ENCODE peak calls at places on chromosomes 16 and 17, in four cellular contexts. W is heart right ventricle; V is CD8-positive, alpha-beta T cell; F is pancreas. J is an unnamed sample.
A peak's percentile ranks its signal among the peaks of the same experiment; 100 is the strongest.

GRCh38 chr17:81528651-81529436 is 667 bp downstream of the FSCN2 start:
- DNase-seq in W (no peak), V (no peak), F (peak; percentile 65), J (no peak)

GRCh38 chr16:54928421-54929089 is 2.1 kb upstream of the IRX5 start:
- DNase-seq in W (peak; percentile 77), V (no peak), F (peak; percentile 23), J (peak; percentile 94)

GRCh38 chr17:32341141-32341856 is 674 bp downstream of the C17orf75 start:
- DNase-seq in W (no peak), V (peak; percentile 46), F (no peak), J (no peak)

GRCh38 chr17:45432405-45433113 is at the start of gene ARHGAP27:
- DNase-seq in W (peak; percentile 77), V (no peak), F (no peak), J (peak; percentile 88)

GRCh38 chr17:42126836-42127235 is 4.2 kb downstream of the HSPB9 start:
- DNase-seq in W (no peak), V (no peak), F (no peak), J (no peak)

GRCh38 chr16:59394526-59394925 is 660.4 kb upstream of the GOT2 start:
- DNase-seq in W (no peak), V (no peak), F (no peak), J (no peak)

GRCh38 chr16:24999856-25000447 is 15.2 kb downstream of the ARHGAP17 start:
- DNase-seq in W (peak; percentile 53), V (no peak), F (peak; percentile 30), J (no peak)

GRCh38 chr17:3956983-3957382 is 7.3 kb downstream of the ATP2A3 start:
- DNase-seq in W (no peak), V (no peak), F (no peak), J (no peak)

GRCh38 chr17:75812096-75813001 is 27.7 kb downstream of the UNK start:
- DNase-seq in W (no peak), V (no peak), F (no peak), J (peak; percentile 60)

GRCh38 chr16:28562199-28562598 is 8.5 kb downstream of the SGF29 start:
- DNase-seq in W (no peak), V (no peak), F (no peak), J (no peak)

GRCh38 chr17:39591958-39592954 is 15.5 kb downstream of the NEUROD2 start:
- DNase-seq in W (peak; percentile 44), V (peak; percentile 29), F (peak; percentile 58), J (peak; percentile 84)

GRCh38 chr17:68710976-68711375 is 109.8 kb upstream of the FAM20A start:
- DNase-seq in W (no peak), V (no peak), F (no peak), J (no peak)

GRCh38 chr16:1533443-1533951 is at the start of gene TMEM204:
- DNase-seq in W (peak; percentile 90), V (peak; percentile 56), F (no peak), J (peak; percentile 97)

GRCh38 chr16:73124097-73124652 is 76.2 kb upstream of the ZFHX3 start:
- DNase-seq in W (no peak), V (no peak), F (no peak), J (no peak)

GRCh38 chr16:732936-733335 is 6.0 kb downstream of the HAGHL start:
- DNase-seq in W (no peak), V (no peak), F (no peak), J (peak; percentile 79)

GRCh38 chr17:47638903-47639302 is 10.8 kb upstream of the KPNB1 start:
- DNase-seq in W (no peak), V (no peak), F (no peak), J (no peak)

GRCh38 chr17:71922439-71922838 is 198.4 kb upstream of the SOX9 start:
- DNase-seq in W (no peak), V (no peak), F (no peak), J (peak; percentile 43)

GRCh38 chr17:76367647-76368046 is 13.9 kb upstream of the PRPSAP1 start:
- DNase-seq in W (no peak), V (no peak), F (no peak), J (no peak)

GRCh38 chr17:82598256-82599011 is 49.8 kb downstream of the WDR45B start:
- DNase-seq in W (no peak), V (no peak), F (no peak), J (peak; percentile 98)

GRCh38 chr16:85716680-85717038 is 27.9 kb upstream of the GINS2 start:
- DNase-seq in W (no peak), V (no peak), F (no peak), J (peak; percentile 21)

GRCh38 chr16:28311413-28311812 is 19.1 kb downstream of the SBK1 start:
- DNase-seq in W (no peak), V (no peak), F (no peak), J (peak; percentile 41)

GRCh38 chr17:79942011-79942405 is 93.7 kb downstream of the TBC1D16 start:
- DNase-seq in W (no peak), V (no peak), F (no peak), J (peak; percentile 89)

GRCh38 chr16:4306439-4307214 is 9.2 kb upstream of the GLIS2 start:
- DNase-seq in W (no peak), V (peak; percentile 59), F (no peak), J (no peak)

GRCh38 chr16:80958284-80958683 is 48.4 kb downstream of the CMC2 start:
- DNase-seq in W (no peak), V (no peak), F (no peak), J (no peak)
- H3K9me3 ChIP-seq in W (peaks cover 42% of the 10 kb centered on the region), V (peaks cover 4% of the 10 kb centered on the region), F (no peaks in the 10 kb centered on the region), J (peaks cover 2% of the 10 kb centered on the region)

DNA sequence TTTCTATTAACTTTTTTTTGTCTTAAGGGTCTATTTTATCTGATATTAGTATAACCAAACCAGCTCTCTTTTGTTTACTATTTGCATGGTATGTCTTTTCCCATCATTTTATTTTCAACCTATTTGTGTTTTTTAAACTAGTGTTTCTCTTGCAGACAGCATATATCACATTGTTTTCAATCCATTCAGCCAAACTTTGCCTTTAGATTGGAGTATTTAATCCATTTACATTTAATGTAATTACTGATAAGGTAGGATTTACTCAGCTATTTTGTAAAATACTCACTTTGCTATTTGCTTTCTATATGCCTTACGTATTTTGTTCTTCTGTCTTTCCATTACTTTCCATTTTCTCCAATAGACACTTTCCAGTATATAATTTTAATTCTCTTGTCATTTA is 108.0 kb upstream of the NACA2 start:
- DNase-seq in W (no peak), V (no peak), F (no peak), J (no peak)
- H3K9me3 ChIP-seq in W (peaks cover 43% of the 10 kb centered on the region), V (peaks cover 24% of the 10 kb centered on the region), F (no peaks in the 10 kb centered on the region), J (peaks cover 9% of the 10 kb centered on the region)

DNA sequence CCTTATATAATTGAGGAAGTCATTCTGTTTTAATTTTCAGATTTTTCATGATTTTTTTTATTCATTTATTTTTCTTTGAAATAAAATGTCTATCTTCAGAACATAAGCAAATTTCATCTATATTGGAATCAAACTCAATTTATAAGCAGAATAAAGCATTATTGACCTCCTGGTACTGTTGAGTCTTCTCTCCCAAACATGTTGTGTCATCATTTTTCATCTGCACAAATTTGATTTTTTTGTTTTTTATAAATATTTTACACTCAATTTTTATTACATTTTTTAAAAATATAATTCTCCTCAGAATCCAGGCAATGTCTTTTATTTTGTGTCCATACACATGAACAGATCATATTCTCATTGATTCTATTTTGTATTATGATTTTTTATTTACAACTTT is 2363.9 kb downstream of the TP53TG3F start:
- DNase-seq in W (no peak), V (no peak), F (no peak), J (no peak)
- H3K9me3 ChIP-seq in W (peaks cover 9% of the 10 kb centered on the region), V (no peaks in the 10 kb centered on the region), F (no peaks in the 10 kb centered on the region), J (no peaks in the 10 kb centered on the region)

DNA sequence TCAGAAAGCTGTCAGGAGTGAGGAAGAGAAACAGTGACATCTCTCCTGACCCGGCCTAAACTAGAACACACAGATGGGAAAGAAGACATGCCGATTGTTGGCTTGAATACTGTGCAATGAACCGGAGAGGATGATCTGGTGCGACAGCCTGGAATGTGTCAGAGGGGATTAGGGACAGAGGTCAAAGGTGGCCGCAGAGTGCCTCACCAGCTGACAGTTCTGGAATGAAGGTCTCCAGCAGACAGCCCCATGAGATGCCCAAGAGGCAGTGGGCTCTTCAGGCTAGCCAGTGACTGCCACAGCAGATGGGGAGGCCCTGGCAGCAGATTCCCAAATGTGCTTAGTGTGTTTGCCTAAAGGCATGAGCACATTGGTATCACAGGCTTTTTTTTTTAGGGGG is 623.2 kb downstream of the CDH8 start:
- DNase-seq in W (no peak), V (no peak), F (no peak), J (no peak)
- H3K9me3 ChIP-seq in W (no peaks in the 10 kb centered on the region), V (no peaks in the 10 kb centered on the region), F (no peaks in the 10 kb centered on the region), J (no peaks in the 10 kb centered on the region)

GRCh38 chr17:59383893-59384292 is 52.4 kb downstream of the YPEL2 start:
- DNase-seq in W (no peak), V (no peak), F (no peak), J (no peak)
- H3K9me3 ChIP-seq in W (no peaks in the 10 kb centered on the region), V (no peaks in the 10 kb centered on the region), F (no peaks in the 10 kb centered on the region), J (no peaks in the 10 kb centered on the region)

GRCh38 chr16:71453051-71453450 is 9.0 kb downstream of the ZNF23 start:
- DNase-seq in W (no peak), V (no peak), F (no peak), J (no peak)

GRCh38 chr16:71449020-71449419 is 7.2 kb upstream of the TLE7 start:
- DNase-seq in W (no peak), V (no peak), F (no peak), J (no peak)

GRCh38 chr16:71443714-71444113 is 1.9 kb upstream of the TLE7 start:
- DNase-seq in W (no peak), V (no peak), F (no peak), J (peak; percentile 75)

DNA sequence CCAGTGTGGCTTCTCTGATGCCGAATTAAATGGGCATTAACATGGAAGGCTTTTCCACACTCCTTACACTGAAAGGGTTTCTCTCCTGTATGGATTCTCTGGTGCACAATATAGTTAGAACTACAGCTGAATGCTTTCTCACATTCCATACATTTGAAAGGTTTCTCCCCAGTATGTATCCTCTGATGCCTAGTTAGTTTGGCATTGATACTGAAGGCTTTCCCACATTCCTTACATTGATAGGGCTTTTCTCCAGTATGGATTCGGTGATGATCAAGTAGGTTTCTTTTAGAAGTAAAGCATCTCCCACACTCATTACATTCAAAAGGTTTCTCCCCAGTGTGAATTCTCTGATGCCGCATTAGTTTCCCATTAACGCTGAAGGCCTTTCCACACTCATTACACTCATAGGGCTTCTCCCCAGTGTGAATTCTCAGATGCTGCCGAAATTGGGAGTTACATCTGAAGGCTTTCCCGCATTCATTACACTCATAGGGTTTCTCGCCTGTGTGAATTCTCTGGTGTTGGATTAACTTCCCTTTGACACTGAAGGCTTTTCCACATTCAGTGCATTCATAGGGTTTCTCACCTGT is 6.5 kb upstream of the TLE7 start:
- DNase-seq in W (no peak), V (no peak), F (no peak), J (no peak)
- H3K9me3 ChIP-seq in W (peaks cover 97% of the 10 kb centered on the region), V (peaks cover 32% of the 10 kb centered on the region), F (peaks cover 3% of the 10 kb centered on the region), J (peaks cover 45% of the 10 kb centered on the region)

DNA sequence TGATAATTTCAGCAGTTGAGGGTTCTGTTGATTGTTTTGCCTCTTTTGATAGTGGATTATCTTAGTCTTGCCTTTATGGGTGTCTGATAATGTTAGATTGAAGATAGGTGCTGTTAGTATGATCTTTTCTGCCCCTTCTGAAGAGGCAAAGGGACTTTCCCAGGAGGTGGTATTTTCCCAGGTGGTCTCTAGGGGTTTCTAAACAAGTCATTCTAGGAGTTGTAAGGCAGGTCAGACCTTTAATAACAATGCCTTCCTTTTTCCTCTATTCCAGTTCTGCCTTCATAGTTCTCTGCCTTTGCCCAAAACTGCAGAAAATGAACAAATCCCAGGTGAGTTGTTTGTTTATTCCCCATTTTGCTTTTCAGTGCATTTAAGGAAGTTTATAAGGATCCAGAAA is 4.3 kb downstream of the ZFP1 start:
- DNase-seq in W (no peak), V (no peak), F (no peak), J (no peak)
- H3K9me3 ChIP-seq in W (peaks cover 31% of the 10 kb centered on the region), V (no peaks in the 10 kb centered on the region), F (no peaks in the 10 kb centered on the region), J (no peaks in the 10 kb centered on the region)

J was measured in osteoblast.